ENCODE peak calls at places on chromosomes 3 and 15, in four cellular contexts. Y is mucosa of descending colon, M is midbrain, K is H9. O is an unnamed sample.

GRCh38 chr3:29370451-29371420 is 89.9 kb downstream of the RBMS3 start:
- DNase-seq in K (no peak), Y (no peak), M (no peak), O (no peak)

GRCh38 chr3:190883973-190884832 is 21.7 kb upstream of the GMNC start:
- DNase-seq in M (peak), Y (peak), K (peak), O (peak)

GRCh38 chr15:38389924-38390542 is 63.9 kb upstream of the FAM98B start:
- DNase-seq in Y (peak), K (peak), M (peak), O (peak)

GRCh38 chr3:113132571-113132996 is 78.8 kb upstream of the BOC start:
- DNase-seq in Y (no peak), M (no peak), K (no peak), O (no peak)

GRCh38 chr3:58151637-58152036 is 59.1 kb downstream of the DNASE1L3 start:
- DNase-seq in K (no peak), Y (no peak), M (peak), O (no peak)

GRCh38 chr15:56038015-56038414 is 44.6 kb upstream of the NEDD4 start:
- DNase-seq in K (no peak), Y (no peak), M (no peak), O (no peak)

GRCh38 chr3:152309535-152310317 is 41.0 kb downstream of the MBNL1 start:
- DNase-seq in M (no peak), Y (no peak), K (no peak), O (no peak)

GRCh38 chr3:167684389-167684993 is 30.7 kb upstream of the WDR49 start:
- DNase-seq in Y (peak), K (no peak), M (peak), O (peak)

GRCh38 chr3:51519848-51520247 is 18.7 kb upstream of the RAD54L2 start:
- DNase-seq in K (no peak), Y (no peak), M (no peak), O (no peak)

GRCh38 chr3:149783576-149783975 is 8.8 kb downstream of the ANKUB1 start:
- DNase-seq in Y (no peak), M (no peak), K (no peak), O (no peak)

GRCh38 chr15:38075466-38075865 is 141.0 kb downstream of the TMCO5A start:
- DNase-seq in M (no peak), Y (no peak), K (no peak), O (no peak)

GRCh38 chr3:117871934-117872333 is 1162.4 kb downstream of the TUSC7 start:
- DNase-seq in K (no peak), M (no peak), Y (no peak), O (no peak)

GRCh38 chr15:98740295-98740694 is 92.0 kb downstream of the IGF1R start:
- DNase-seq in K (no peak), Y (no peak), M (no peak), O (no peak)

GRCh38 chr3:18432752-18433151 is 7.6 kb upstream of the SATB1 start:
- DNase-seq in Y (no peak), M (no peak), K (no peak), O (no peak)

GRCh38 chr3:23594897-23595670 is 210.7 kb upstream of the UBE2E1 start:
- DNase-seq in K (no peak), M (no peak), Y (no peak), O (no peak)

GRCh38 chr3:134681527-134681910 is 30.7 kb upstream of the KY start:
- DNase-seq in K (no peak), M (no peak), Y (no peak), O (no peak)

GRCh38 chr3:169591983-169592644 is 71.4 kb downstream of the MECOM start:
- DNase-seq in Y (no peak), K (no peak), M (no peak), O (no peak)

GRCh38 chr3:44058022-44058867 is 183.4 kb upstream of the TOPAZ1 start:
- DNase-seq in M (no peak), Y (no peak), K (no peak), O (peak)

GRCh38 chr15:70100495-70101331 is 3.0 kb upstream of the TLE3 start:
- DNase-seq in K (peak), M (no peak), Y (peak), O (peak)

GRCh38 chr3:115709135-115709534 is 85.8 kb downstream of the GAP43 start:
- DNase-seq in M (no peak), K (no peak), Y (no peak), O (no peak)

GRCh38 chr15:65954289-65954741 is 85.0 kb downstream of the RAB11A start:
- DNase-seq in Y (no peak), K (peak), M (no peak), O (peak)

GRCh38 chr3:123642182-123642956 is 57.5 kb upstream of the HACD2 start:
- DNase-seq in K (peak), M (peak), Y (peak), O (peak)

GRCh38 chr3:58573638-58574037 is 3.6 kb downstream of the FAM107A start:
- DNase-seq in K (no peak), Y (peak), M (no peak), O (no peak)

GRCh38 chr3:188916934-188917391 is 254.8 kb upstream of the TPRG1 start:
- DNase-seq in M (no peak), K (no peak), Y (no peak), O (no peak)

GRCh38 chr3:176992565-176992964 is 204.7 kb downstream of the TBL1XR1 start:
- DNase-seq in M (no peak), K (no peak), Y (no peak), O (no peak)

GRCh38 chr3:155158361-155159037 is 78.4 kb downstream of the MME start:
- DNase-seq in M (no peak), K (no peak), Y (no peak), O (no peak)

GRCh38 chr3:129795596-129795995 is 97.9 kb downstream of the TMCC1 start:
- DNase-seq in M (no peak), K (no peak), Y (no peak), O (peak)

GRCh38 chr15:95690631-95691340 is 639.7 kb upstream of the NR2F2 start:
- DNase-seq in Y (no peak), K (no peak), M (no peak), O (peak)

GRCh38 chr15:25422021-25422420 is 16.8 kb downstream of the UBE3A start:
- DNase-seq in K (no peak), M (no peak), Y (no peak), O (no peak)

GRCh38 chr3:179734497-179735281 is 81.8 kb downstream of the USP13 start:
- DNase-seq in M (no peak), K (no peak), Y (no peak), O (no peak)

GRCh38 chr15:65979316-65979715 is 110.0 kb downstream of the RAB11A start:
- DNase-seq in K (no peak), M (no peak), Y (no peak), O (no peak)

GRCh38 chr3:99625643-99626414 is 12.6 kb upstream of the COL8A1 start:
- DNase-seq in M (no peak), Y (no peak), K (no peak), O (no peak)

GRCh38 chr15:71252036-71252898 is 137.0 kb downstream of the THSD4 start:
- DNase-seq in K (no peak), M (no peak), Y (no peak), O (no peak)

GRCh38 chr3:69119681-69120080 is 2.7 kb downstream of the LMOD3 start:
- DNase-seq in Y (no peak), K (no peak), M (no peak), O (no peak)

GRCh38 chr15:83850846-83851245 is 196.9 kb downstream of the ADAMTSL3 start:
- DNase-seq in Y (no peak), K (no peak), M (no peak), O (no peak)

GRCh38 chr15:85642693-85643058 is 152.0 kb downstream of the KLHL25 start:
- DNase-seq in K (no peak), M (no peak), Y (peak), O (no peak)

GRCh38 chr15:84605225-84605882 is 4.5 kb downstream of the ZSCAN2 start:
- DNase-seq in K (no peak), M (no peak), Y (no peak), O (no peak)

GRCh38 chr3:175404026-175404425 is 544.9 kb downstream of the NAALADL2 start:
- DNase-seq in Y (no peak), K (no peak), M (no peak), O (no peak)

GRCh38 chr15:41502787-41503668 is 9.4 kb downstream of the ITPKA start:
- DNase-seq in Y (no peak), M (no peak), K (peak), O (peak)

O was measured in GM23338.